ENCODE peak calls at places on chromosomes 12 and 14, in ten cellular contexts. H is stimulated activated naive CD8-positive, alpha-beta T cell treated with anti-CD3 and anti-CD28 coated beads, Interleukin-15, Interleukin-2, amounts not matched to agents 100 U/mL and 50 U/mL, for 24 hours; O is WERI-Rb-1; Y is T-helper 9 cell; I is stimulated activated CD8-positive, alpha-beta memory T cell treated with anti-CD3 and anti-CD28 coated beads, Interleukin-4, amount 100 ng/mL, for 1 hour; X is stimulated activated CD4-positive, alpha-beta T cell treated with anti-CD3 and anti-CD28 coated beads, Interleukin-12 subunit alpha, Interleukin-12 subunit beta, amount 100 ng/mL, for 48 hours; S is CD8-positive, alpha-beta T cell; R is ascending aorta; K is GM04503; T is cardiac fibroblast. D is an unnamed sample.
A peak's percentile ranks its signal among the peaks of the same experiment; 100 is the strongest.

GRCh38 chr12:124898200-124898950 is 16.1 kb downstream of the UBC start:
- DNase-seq in H (peak; percentile 76), O (peak; percentile 51), Y (peak; percentile 46), I (peak; percentile 38), X (peak; percentile 52), S (peak; percentile 54), R (no peak), K (no peak), T (no peak), D (peak; percentile 43)

GRCh38 chr12:117596968-117597367 is 235.5 kb upstream of the NOS1 start:
- DNase-seq in H (no peak), O (no peak), Y (no peak), I (no peak), X (no peak), S (no peak), R (no peak), K (no peak), T (no peak), D (no peak)

GRCh38 chr12:795305-795704 is 42.9 kb downstream of the WNK1 start:
- DNase-seq in H (peak; percentile 60), O (no peak), Y (no peak), I (peak; percentile 9), X (peak; percentile 71), S (no peak), R (no peak), K (no peak), T (no peak), D (no peak)

GRCh38 chr12:114681149-114681849 is 2.7 kb downstream of the TBX3 start:
- DNase-seq in H (no peak), O (no peak), Y (no peak), I (no peak), X (no peak), S (no peak), R (no peak), K (no peak), T (peak; percentile 64), D (peak; percentile 65)

GRCh38 chr12:53222170-53223005 is 9.6 kb downstream of the RARG start:
- DNase-seq in H (no peak), O (no peak), Y (no peak), I (no peak), X (no peak), S (no peak), R (no peak), K (no peak), T (no peak), D (no peak)

GRCh38 chr12:13181375-13182070 is 15.0 kb upstream of the EMP1 start:
- DNase-seq in H (no peak), O (no peak), Y (no peak), I (no peak), X (no peak), S (no peak), R (no peak), K (no peak), T (no peak), D (peak; percentile 20)

GRCh38 chr12:53324113-53324778 is 2.8 kb upstream of the AAAS start:
- DNase-seq in H (peak; percentile 59), O (peak; percentile 66), Y (peak; percentile 33), I (no peak), X (no peak), S (peak; percentile 48), R (no peak), K (no peak), T (no peak), D (peak; percentile 26)

GRCh38 chr12:12996235-12996634 is 3.8 kb downstream of the HEBP1 start:
- DNase-seq in H (no peak), O (no peak), Y (no peak), I (no peak), X (no peak), S (no peak), R (no peak), K (no peak), T (no peak), D (no peak)

GRCh38 chr14:104955396-104955770 is 22.8 kb downstream of the AHNAK2 start:
- DNase-seq in H (no peak), O (no peak), Y (no peak), I (no peak), X (no peak), S (no peak), R (no peak), K (no peak), T (no peak), D (no peak)

GRCh38 chr14:28406181-28406580 is 360.4 kb upstream of the FOXG1 start:
- DNase-seq in H (no peak), O (no peak), Y (no peak), I (no peak), X (no peak), S (no peak), R (no peak), K (no peak), T (peak; percentile 29), D (no peak)

D was measured in mesenchymal stem cell.